ENCODE peak calls at places on chromosomes 11 and 22, in nine cellular contexts. Z, Y, L, E, A, K, P, H and V are unnamed samples.

GRCh38 chr11:108870373-108871020 is 205.6 kb downstream of the DDX10 start:
- DNase-seq in Z (no peak), Y (peak; percentile 82), L (no peak), E (no peak), A (no peak), K (no peak), P (no peak), H (no peak), V (peak; percentile 71)

GRCh38 chr11:12754582-12755250 is 80.5 kb downstream of the TEAD1 start:
- DNase-seq in Z (no peak), Y (no peak), L (no peak), E (no peak), A (no peak), K (no peak), P (no peak), H (no peak), V (no peak)

GRCh38 chr11:93477684-93478234 is 65.4 kb downstream of the SMCO4 start:
- DNase-seq in Z (no peak), Y (no peak), L (no peak), E (no peak), A (no peak), K (no peak), P (no peak), H (no peak), V (no peak)

GRCh38 chr11:34630544-34630943 is 9.7 kb downstream of the EHF start:
- DNase-seq in Z (peak; percentile 27), Y (no peak), L (no peak), E (no peak), A (no peak), K (no peak), P (no peak), H (no peak), V (no peak)

GRCh38 chr22:48756146-48757111 is 1071.2 kb downstream of the BRD1 start:
- DNase-seq in Z (no peak), Y (no peak), L (peak; percentile 69), E (no peak), A (no peak), K (peak; percentile 53), P (no peak), H (no peak), V (no peak)

GRCh38 chr11:122038543-122038942 is 77.5 kb downstream of the BLID start:
- DNase-seq in Z (no peak), Y (peak; percentile 80), L (no peak), E (no peak), A (no peak), K (no peak), P (peak; percentile 89), H (no peak), V (peak; percentile 69)

GRCh38 chr11:109062445-109062844 is 359.5 kb upstream of the C11orf87 start:
- DNase-seq in Z (no peak), Y (peak; percentile 27), L (no peak), E (no peak), A (no peak), K (no peak), P (peak; percentile 34), H (no peak), V (peak; percentile 71)

GRCh38 chr11:101390539-101390938 is 193.3 kb downstream of the TRPC6 start:
- DNase-seq in Z (no peak), Y (peak; percentile 11), L (no peak), E (no peak), A (no peak), K (no peak), P (no peak), H (no peak), V (peak; percentile 5)

GRCh38 chr11:75474878-75475766 is 42.1 kb upstream of the KLHL35 start:
- DNase-seq in Z (no peak), Y (peak; percentile 85), L (no peak), E (no peak), A (no peak), K (peak; percentile 88), P (no peak), H (peak; percentile 25), V (no peak)

GRCh38 chr11:75873417-75874148 is 58.6 kb downstream of the UVRAG start:
- DNase-seq in Z (no peak), Y (no peak), L (no peak), E (no peak), A (no peak), K (no peak), P (no peak), H (no peak), V (no peak)

GRCh38 chr22:20877715-20878114 is 18.9 kb downstream of the SNAP29 start:
- DNase-seq in Z (no peak), Y (no peak), L (no peak), E (no peak), A (no peak), K (peak; percentile 90), P (no peak), H (no peak), V (no peak)

GRCh38 chr22:24510694-24511625 is 15.8 kb downstream of the UPB1 start:
- DNase-seq in Z (no peak), Y (peak; percentile 88), L (no peak), E (no peak), A (no peak), K (peak; percentile 20), P (peak; percentile 52), H (no peak), V (peak; percentile 53)

GRCh38 chr11:123061403-123062157 is at the start of gene HSPA8:
- DNase-seq in Z (peak; percentile 36), Y (peak; percentile 74), L (peak; percentile 85), E (no peak), A (no peak), K (peak; percentile 93), P (peak; percentile 11), H (peak; percentile 53), V (peak; percentile 68)

GRCh38 chr11:8081591-8082021 is 595 bp downstream of the TUB start:
- DNase-seq in Z (no peak), Y (peak; percentile 29), L (no peak), E (peak; percentile 27), A (no peak), K (peak; percentile 86), P (no peak), H (no peak), V (no peak)

GRCh38 chr22:38067771-38068360 is 10.7 kb downstream of the PICK1 start:
- DNase-seq in Z (no peak), Y (no peak), L (no peak), E (no peak), A (no peak), K (peak; percentile 70), P (no peak), H (no peak), V (no peak)